ENCODE peak calls at places on chromosome 3, in seven cellular contexts. U is H1, W is SK-N-SH, T is HepG2, L is GM12878, C is HCT116, A is K562. S is an unnamed sample.
A peak's percentile ranks its signal among the peaks of the same experiment; 100 is the strongest.

GRCh38 chr3:138401834-138402233 is 32.6 kb upstream of the ESYT3 start:
- DNase-seq in L (no peak), T (no peak), U (no peak), A (no peak), W (no peak), C (no peak), S (no peak)

GRCh38 chr3:31356941-31357340 is 175.8 kb upstream of the STT3B start:
- DNase-seq in A (peak; percentile 35), W (no peak), U (no peak), L (no peak), C (no peak), T (no peak), S (no peak)

GRCh38 chr3:195883160-195883559 is 25.2 kb downstream of the TNK2 start:
- DNase-seq in T (no peak), A (no peak), C (no peak), U (no peak), W (no peak), L (no peak), S (no peak)

GRCh38 chr3:136353461-136353860 is 103.3 kb downstream of the PCCB start:
- DNase-seq in W (no peak), T (no peak), C (no peak), U (no peak), L (peak; percentile 30), A (no peak), S (peak; percentile 6)

GRCh38 chr3:120569224-120569915 is 26.8 kb upstream of the NDUFB4 start:
- DNase-seq in T (no peak), W (no peak), U (no peak), A (no peak), L (no peak), C (no peak), S (no peak)

GRCh38 chr3:33420966-33421365 is 19.2 kb downstream of the UBP1 start:
- DNase-seq in T (no peak), U (no peak), A (no peak), C (no peak), L (no peak), W (no peak), S (no peak)

GRCh38 chr3:65448120-65448519 is 590.6 kb downstream of the MAGI1 start:
- DNase-seq in L (no peak), U (no peak), C (no peak), T (no peak), W (no peak), A (no peak), S (no peak)

GRCh38 chr3:51343918-51344687 is 41.0 kb upstream of the MANF start:
- DNase-seq in A (no peak), U (no peak), C (peak; percentile 53), W (no peak), L (no peak), T (peak; percentile 56), S (no peak)

GRCh38 chr3:50132421-50133282 is 22.5 kb upstream of the SEMA3F start:
- DNase-seq in T (no peak), L (no peak), W (peak; percentile 56), A (peak; percentile 56), U (no peak), C (no peak), S (no peak)

GRCh38 chr3:132008841-132009638 is 25.8 kb downstream of the CPNE4 start:
- DNase-seq in A (no peak), C (no peak), U (no peak), T (no peak), W (no peak), L (no peak), S (no peak)

GRCh38 chr3:99731499-99731898 is 86.2 kb upstream of the CMSS1 start:
- DNase-seq in W (no peak), A (no peak), C (no peak), U (no peak), T (no peak), L (no peak), S (no peak)

GRCh38 chr3:3127432-3128010 is 781 bp downstream of the TRNT1 start:
- DNase-seq in W (peak; percentile 41), U (no peak), L (no peak), A (peak; percentile 26), T (peak; percentile 20), C (no peak), S (peak; percentile 24)

GRCh38 chr3:180252683-180253082 is 215.9 kb upstream of the PEX5L start:
- DNase-seq in L (no peak), W (no peak), U (no peak), A (no peak), C (no peak), T (no peak), S (no peak)

GRCh38 chr3:55858302-55858701 is 371.2 kb upstream of the WNT5A start:
- DNase-seq in T (no peak), L (no peak), W (no peak), A (no peak), C (no peak), U (no peak), S (no peak)

GRCh38 chr3:138862924-138863775 is 28.4 kb upstream of the PIK3CB start:
- DNase-seq in U (no peak), L (no peak), T (peak; percentile 97), C (peak; percentile 81), W (no peak), A (peak; percentile 64), S (peak; percentile 47)

GRCh38 chr3:68809596-68809995 is 122.8 kb downstream of the TAFA4 start:
- DNase-seq in A (no peak), C (no peak), L (no peak), T (no peak), U (no peak), W (no peak), S (no peak)

GRCh38 chr3:110296885-110297284 is 774.7 kb upstream of the NECTIN3 start:
- DNase-seq in T (no peak), W (no peak), A (no peak), U (no peak), C (no peak), L (no peak), S (no peak)

GRCh38 chr3:46662771-46663551 is 30.5 kb downstream of the ALS2CL start:
- DNase-seq in A (no peak), W (peak; percentile 27), L (no peak), C (no peak), T (no peak), U (no peak), S (no peak)

GRCh38 chr3:159548675-159549335 is 439.8 kb upstream of the IL12A start:
- DNase-seq in T (no peak), U (no peak), A (no peak), W (no peak), L (no peak), C (no peak), S (no peak)

GRCh38 chr3:122357828-122358617 is 25.0 kb downstream of the MIX23 start:
- DNase-seq in W (peak; percentile 52), C (no peak), A (no peak), T (no peak), U (no peak), L (no peak), S (no peak)

GRCh38 chr3:119294402-119294888 is 262 bp downstream of the ARHGAP31 start:
- DNase-seq in T (no peak), A (no peak), U (no peak), W (no peak), C (no peak), L (no peak), S (peak; percentile 58)

GRCh38 chr3:119296723-119297122 is 2.5 kb downstream of the ARHGAP31 start:
- DNase-seq in T (no peak), C (no peak), W (peak; percentile 59), A (no peak), U (no peak), L (no peak), S (no peak)

GRCh38 chr3:119297169-119297568 is 3.0 kb downstream of the ARHGAP31 start:
- DNase-seq in T (no peak), W (no peak), C (no peak), U (no peak), L (no peak), A (no peak), S (no peak)

GRCh38 chr3:119294889-119295769 is 946 bp downstream of the ARHGAP31 start:
- DNase-seq in U (no peak), T (no peak), C (no peak), W (peak; percentile 70), A (no peak), L (no peak), S (peak; percentile 17)

DNA sequence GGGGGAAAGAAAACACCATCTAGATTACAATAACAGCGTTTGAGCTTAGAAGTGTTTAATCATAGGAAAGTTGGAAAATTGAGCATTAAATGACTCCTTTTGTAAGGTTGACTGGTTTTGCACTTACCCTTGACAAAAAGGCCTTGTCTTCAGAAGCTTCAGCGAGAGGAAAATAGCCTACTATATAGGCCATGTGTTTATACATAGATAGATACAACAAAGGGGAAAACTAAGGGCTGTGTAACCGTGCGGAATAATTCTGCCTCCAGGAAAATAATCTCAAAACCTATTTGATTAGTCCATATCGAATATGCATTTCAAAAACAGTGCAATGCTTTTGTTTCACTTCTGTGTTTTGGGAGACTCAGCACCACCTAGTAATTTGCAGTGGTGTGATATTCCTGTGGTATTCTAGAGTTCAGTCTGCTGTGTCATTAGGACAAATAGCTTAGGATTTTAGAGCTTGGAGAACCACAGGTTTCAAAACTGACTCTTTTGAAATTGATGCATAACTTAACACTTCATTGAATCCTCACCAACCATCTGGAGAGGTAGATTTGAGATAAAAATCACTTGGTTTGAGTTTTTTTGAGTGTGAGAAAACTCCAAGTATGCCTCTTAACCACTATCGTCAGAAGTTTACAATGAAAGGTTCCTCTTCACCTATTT is 1.8 kb downstream of the ARHGAP31 start:
- DNase-seq in C (no peak), U (no peak), W (no peak), A (no peak), L (no peak), T (no peak), S (no peak)
- TF ChIP-seq JUND in C (no peak), U (no peak), W (no peak), A (no peak), L (no peak), T (no peak), S (no peak)

GRCh38 chr3:20488101-20488500 is 302.1 kb upstream of the SGO1 start:
- DNase-seq in W (no peak), U (no peak), L (no peak), C (no peak), T (no peak), A (no peak), S (no peak)
- TF ChIP-seq JUND in W (no peak), U (no peak), L (no peak), C (no peak), T (no peak), A (no peak), S (no peak)

GRCh38 chr3:192064959-192065358 is 604.0 kb downstream of the PYDC2 start:
- DNase-seq in T (no peak), L (no peak), U (no peak), C (no peak), A (no peak), W (no peak), S (no peak)
- TF ChIP-seq JUND in T (no peak), L (no peak), U (no peak), C (no peak), A (no peak), W (no peak), S (no peak)

DNA sequence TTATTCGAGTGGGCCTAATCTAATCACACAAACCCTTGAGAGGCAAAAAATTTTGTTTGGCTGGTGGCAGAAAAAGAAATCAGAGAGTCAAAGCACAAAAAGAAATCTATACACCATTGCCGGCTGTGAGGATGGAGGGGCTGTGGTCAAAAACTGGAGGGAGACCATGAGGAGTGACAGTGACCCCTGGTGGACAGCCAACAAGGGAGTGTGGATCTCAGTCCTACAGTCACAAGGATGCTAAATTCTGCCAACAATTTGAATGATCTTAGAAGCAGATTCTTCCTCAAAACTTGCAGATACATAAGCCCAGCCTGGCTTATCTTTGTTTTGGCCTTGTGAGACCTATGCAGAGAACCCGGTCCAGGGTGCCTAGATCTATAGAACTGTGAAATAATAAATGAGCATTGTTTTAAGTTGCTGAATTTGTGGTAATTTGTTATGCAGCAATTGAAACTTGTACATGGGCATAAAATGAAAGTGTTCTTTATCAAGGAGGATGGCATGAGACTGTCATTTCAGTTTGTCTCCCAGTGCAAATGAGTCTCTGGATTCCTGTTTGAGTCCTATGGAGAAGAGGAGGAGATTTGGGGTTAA is 103.0 kb upstream of the ARHGEF26 start:
- DNase-seq in A (peak; percentile 25), W (peak; percentile 22), C (peak; percentile 45), L (peak; percentile 11), T (peak; percentile 33), U (peak; percentile 21), S (no peak)
- TF ChIP-seq JUND in A (no peak), W (no peak), C (no peak), L (no peak), T (no peak), U (no peak), S (no peak)

S was measured in T47D.